ENCODE peak calls at places on chromosomes 2 and 18, in seven cellular contexts. P, S, F, C, K, T and J are unnamed samples.

GRCh38 chr2:53442783-53443182 is 324.8 kb upstream of the CHAC2 start:
- DNase-seq in F (no peak), K (no peak), P (no peak), S (no peak), T (no peak), C (no peak), J (no peak)

GRCh38 chr2:68734688-68735525 is at the start of gene ARHGAP25:
- DNase-seq in P (no peak), S (no peak), T (peak), K (no peak), F (no peak), C (no peak), J (no peak)

GRCh38 chr18:80044072-80044471 is 9.8 kb downstream of the RBFA start:
- DNase-seq in T (no peak), C (no peak), S (no peak), K (no peak), F (no peak), P (no peak), J (no peak)

GRCh38 chr2:136049991-136050573 is 64.7 kb upstream of the DARS1 start:
- DNase-seq in T (no peak), C (no peak), F (no peak), K (no peak), P (no peak), S (no peak), J (no peak)

GRCh38 chr18:50653402-50654093 is 93.7 kb downstream of the MAPK4 start:
- DNase-seq in P (no peak), K (no peak), F (peak), S (no peak), C (no peak), T (no peak), J (no peak)

GRCh38 chr2:628651-629050 is 48.6 kb downstream of the TMEM18 start:
- DNase-seq in F (peak), S (no peak), C (no peak), K (no peak), P (no peak), T (no peak), J (peak)

GRCh38 chr2:136572335-136572734 is 193.0 kb upstream of the THSD7B start:
- DNase-seq in K (no peak), P (no peak), T (no peak), C (no peak), S (no peak), F (no peak), J (no peak)

GRCh38 chr2:130391872-130392670 is 36.2 kb downstream of the PTPN18 start:
- DNase-seq in K (no peak), P (no peak), C (no peak), F (no peak), T (no peak), S (no peak), J (no peak)

GRCh38 chr2:167215595-167215994 is 327.3 kb downstream of the XIRP2 start:
- DNase-seq in T (no peak), S (no peak), F (no peak), K (no peak), P (no peak), C (no peak), J (peak)

GRCh38 chr2:41963661-41964525 is 83.9 kb upstream of the PKDCC start:
- DNase-seq in S (no peak), F (peak), P (no peak), T (no peak), K (peak), C (no peak), J (no peak)

GRCh38 chr2:107936427-107937359 is 49.6 kb upstream of the SLC5A7 start:
- DNase-seq in T (no peak), S (no peak), P (no peak), F (no peak), C (peak), K (no peak), J (no peak)

GRCh38 chr2:231905026-231905425 is 21.2 kb downstream of the NPPC start:
- DNase-seq in F (peak), C (no peak), S (no peak), K (no peak), P (no peak), T (no peak), J (no peak)

GRCh38 chr2:95353055-95353575 is 49.4 kb upstream of the FAHD2A start:
- DNase-seq in K (no peak), C (no peak), P (no peak), T (no peak), S (no peak), F (peak), J (no peak)

GRCh38 chr2:203711399-203711798 is 5.0 kb downstream of the CD28 start:
- DNase-seq in P (no peak), T (no peak), F (no peak), S (no peak), C (no peak), K (no peak), J (no peak)

GRCh38 chr2:163675389-163675788 is 60.4 kb downstream of the FIGN start:
- DNase-seq in P (no peak), S (no peak), F (no peak), T (no peak), K (no peak), C (no peak), J (no peak)

GRCh38 chr2:200042102-200042735 is 86.8 kb downstream of the MAIP1 start:
- DNase-seq in F (no peak), C (no peak), T (no peak), P (no peak), S (no peak), K (peak), J (no peak)

GRCh38 chr18:62420513-62421209 is 95.6 kb downstream of the TNFRSF11A start:
- DNase-seq in C (no peak), P (no peak), S (no peak), T (peak), F (no peak), K (peak), J (no peak)

GRCh38 chr2:102301867-102302362 is 9.4 kb upstream of the IL1RL1 start:
- DNase-seq in S (no peak), T (peak), C (peak), F (no peak), P (peak), K (peak), J (no peak)

DNA sequence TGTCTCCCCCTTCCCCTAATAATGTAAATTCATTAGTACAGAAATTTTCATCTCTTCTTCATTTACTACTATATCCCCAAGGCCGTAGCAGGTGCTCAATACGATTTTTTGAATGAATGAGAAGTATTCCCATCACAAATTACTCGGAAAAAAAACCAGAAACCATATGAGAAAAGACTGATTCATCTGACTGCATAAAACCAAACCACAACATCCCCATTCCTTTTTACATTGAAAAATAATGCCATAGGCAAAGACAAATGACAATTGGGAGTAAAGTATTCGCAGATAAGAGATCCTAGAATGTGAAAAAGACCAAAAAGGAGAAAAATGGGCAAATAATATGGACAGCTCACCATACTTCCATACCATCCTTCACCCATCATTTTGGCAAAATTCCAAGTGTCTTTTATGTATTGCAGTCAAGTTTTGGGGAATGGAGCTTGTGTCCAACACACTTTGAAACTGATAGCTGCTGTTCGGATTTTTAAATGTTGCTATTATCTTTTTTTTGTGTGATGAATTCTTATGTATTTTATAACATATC is 1.5 kb downstream of the ZC3H8 start:
- DNase-seq in C (no peak), K (peak), T (no peak), S (no peak), P (no peak), F (no peak), J (no peak)
- H3K4me3 ChIP-seq in C (no peak), K (no peak), T (no peak), S (no peak), P (no peak), F (no peak), J (no peak)

GRCh38 chr18:48922203-48922800 is 28.5 kb downstream of the SMAD7 start:
- DNase-seq in S (no peak), F (no peak), P (no peak), T (no peak), C (no peak), K (no peak), J (no peak)
- H3K4me3 ChIP-seq in S (peak), F (peak), P (no peak), T (no peak), C (no peak), K (no peak), J (no peak)

GRCh38 chr2:64649013-64649484 is 4.7 kb downstream of the SERTAD2 start:
- DNase-seq in F (no peak), K (no peak), T (no peak), C (no peak), P (no peak), S (no peak), J (no peak)
- H3K4me3 ChIP-seq in F (no peak), K (no peak), T (peak), C (no peak), P (no peak), S (no peak), J (no peak)

GRCh38 chr2:70766357-70767093 is 1.5 kb downstream of the ADD2 start:
- DNase-seq in K (no peak), C (no peak), P (no peak), S (no peak), T (no peak), F (no peak), J (no peak)
- H3K4me3 ChIP-seq in K (no peak), C (peak), P (no peak), S (peak), T (no peak), F (peak), J (no peak)

DNA sequence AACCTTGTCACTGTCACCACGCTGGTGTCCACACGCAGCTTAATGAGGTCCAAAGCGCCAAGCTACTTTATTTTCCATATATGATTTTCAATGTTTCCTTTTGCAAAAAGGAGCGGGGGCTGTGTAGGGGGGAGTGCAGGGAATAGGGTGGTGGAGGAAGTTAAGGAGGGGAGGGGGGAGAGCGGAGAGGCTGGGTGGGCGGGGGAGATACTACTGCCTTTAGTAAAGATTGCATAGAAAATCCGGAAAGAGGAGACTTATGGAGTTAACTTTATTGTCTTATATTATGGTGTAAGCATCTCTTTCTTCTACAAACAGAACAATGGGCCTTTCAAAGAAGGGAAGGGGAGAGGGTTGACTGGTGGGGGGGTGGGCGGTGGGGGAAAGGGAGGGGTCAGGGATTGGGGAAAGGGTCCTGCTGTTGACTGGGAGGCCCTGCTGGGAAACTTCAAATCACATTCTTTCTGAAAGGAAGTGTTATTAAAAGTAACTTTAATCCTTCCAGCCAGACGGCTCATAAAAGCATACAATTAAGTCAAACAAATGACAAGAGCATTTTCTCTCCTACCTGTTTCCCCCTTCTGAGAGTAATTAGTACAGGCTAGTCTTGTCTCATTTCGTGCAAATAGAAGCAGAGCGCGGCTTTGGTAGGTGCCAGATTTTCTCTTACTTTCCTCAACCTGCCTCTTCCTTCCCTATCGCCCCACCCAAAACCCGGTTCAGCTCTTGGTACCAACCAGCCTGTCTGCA is 2112.8 kb upstream of the PIK3C3 start:
- DNase-seq in F (no peak), S (no peak), T (no peak), K (no peak), C (peak), P (no peak), J (no peak)
- H3K4me3 ChIP-seq in F (no peak), S (no peak), T (no peak), K (peak), C (peak), P (peak), J (peak)

GRCh38 chr2:176656055-176656775 is 387.0 kb downstream of the MTX2 start:
- DNase-seq in S (no peak), F (no peak), P (no peak), T (no peak), C (no peak), K (no peak), J (no peak)
- H3K4me3 ChIP-seq in S (no peak), F (no peak), P (no peak), T (no peak), C (no peak), K (no peak), J (no peak)

GRCh38 chr2:10992023-10992791 is 80.5 kb downstream of the KCNF1 start:
- DNase-seq in C (no peak), P (no peak), F (no peak), K (no peak), T (no peak), S (no peak), J (no peak)
- H3K4me3 ChIP-seq in C (no peak), P (no peak), F (no peak), K (no peak), T (no peak), S (no peak), J (no peak)

GRCh38 chr2:119545076-119545475 is 827 bp downstream of the CFAP221 start:
- DNase-seq in T (no peak), F (no peak), K (no peak), S (no peak), C (no peak), P (no peak), J (no peak)

GRCh38 chr2:119545754-119546445 is 1.7 kb downstream of the CFAP221 start:
- DNase-seq in S (no peak), F (no peak), K (no peak), C (no peak), T (no peak), P (no peak), J (no peak)

GRCh38 chr2:119544075-119545031 is at the start of gene CFAP221:
- DNase-seq in T (peak), P (peak), K (peak), F (peak), C (peak), S (peak), J (peak)

GRCh38 chr2:119537792-119538191 is 6.5 kb upstream of the CFAP221 start:
- DNase-seq in C (no peak), F (no peak), K (no peak), T (no peak), S (no peak), P (no peak), J (no peak)

DNA sequence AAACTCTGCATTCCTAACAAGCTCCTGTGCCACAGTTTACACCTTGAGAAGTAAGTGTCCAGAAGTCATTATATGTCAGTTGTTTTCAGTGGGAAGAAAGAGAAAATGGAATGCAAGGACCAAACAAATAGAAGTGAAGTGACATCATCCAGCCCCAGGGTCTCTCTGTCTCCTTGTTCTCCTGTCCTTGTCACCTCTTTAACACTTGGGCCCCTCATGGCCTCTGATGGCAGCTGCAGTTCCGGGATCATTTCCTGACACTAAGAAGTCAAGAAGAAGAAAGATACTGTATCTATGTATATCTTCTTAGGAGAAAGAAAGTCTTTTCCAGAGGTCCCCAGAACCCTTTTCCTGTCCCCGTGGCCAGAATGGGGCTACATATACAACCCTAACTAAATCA is 2.8 kb upstream of the CFAP221 start:
- DNase-seq in K (no peak), F (no peak), C (no peak), P (no peak), S (no peak), T (no peak), J (no peak)
- H3K4me3 ChIP-seq in K (no peak), F (no peak), C (no peak), P (no peak), S (no peak), T (no peak), J (no peak)